ENCODE peak calls at places on chromosomes 2 and 18, in seven cellular contexts. J is left lung; M is effector CD8-positive, alpha-beta T cell; L is uterus; D is non-pigmented ciliary epithelial cell; E is bronchial epithelial cell; I is naive thymus-derived CD4-positive, alpha-beta T cell. P is an unnamed sample.

GRCh38 chr2:129763190-129763846 is 216.1 kb upstream of the RAB6C start:
- DNase-seq in J (no peak), M (no peak), L (no peak), D (no peak), E (no peak), I (no peak), P (no peak)

GRCh38 chr2:43106767-43107527 is 119.5 kb downstream of the ZFP36L2 start:
- DNase-seq in J (peak), M (no peak), L (no peak), D (no peak), E (no peak), I (no peak), P (peak)

GRCh38 chr2:8576525-8577157 is 105.2 kb upstream of the ID2 start:
- DNase-seq in J (no peak), M (no peak), L (no peak), D (no peak), E (no peak), I (peak), P (peak)

GRCh38 chr2:241892299-241893137 is 23.0 kb downstream of the RTP5 start:
- DNase-seq in J (peak), M (no peak), L (peak), D (no peak), E (no peak), I (no peak), P (peak)

GRCh38 chr18:31731628-31732027 is 29.1 kb downstream of the SLC25A52 start:
- DNase-seq in J (no peak), M (no peak), L (no peak), D (no peak), E (no peak), I (no peak), P (no peak)

GRCh38 chr2:133431289-133431688 is 137.0 kb downstream of the NCKAP5 start:
- DNase-seq in J (no peak), M (no peak), L (no peak), D (no peak), E (peak), I (no peak), P (no peak)

GRCh38 chr2:71787108-71787415 is 333.7 kb downstream of the DYSF start:
- DNase-seq in J (no peak), M (no peak), L (no peak), D (no peak), E (no peak), I (no peak), P (no peak)

GRCh38 chr2:25104741-25105140 is 62.9 kb downstream of the EFR3B start:
- DNase-seq in J (no peak), M (no peak), L (no peak), D (no peak), E (no peak), I (no peak), P (no peak)

GRCh38 chr2:70089220-70089945 is 2.1 kb downstream of the PCBP1 start:
- DNase-seq in J (no peak), M (no peak), L (no peak), D (no peak), E (no peak), I (no peak), P (no peak)

GRCh38 chr2:66581461-66582363 is 146.8 kb downstream of the MEIS1 start:
- DNase-seq in J (peak), M (no peak), L (peak), D (no peak), E (no peak), I (no peak), P (no peak)

GRCh38 chr18:5317186-5317585 is 21.7 kb upstream of the ZBTB14 start:
- DNase-seq in J (no peak), M (no peak), L (no peak), D (no peak), E (peak), I (no peak), P (no peak)

GRCh38 chr18:79588636-79589481 is 90.7 kb upstream of the CTDP1 start:
- DNase-seq in J (peak), M (no peak), L (peak), D (peak), E (peak), I (no peak), P (peak)

GRCh38 chr2:151261977-151262291 is 271 bp upstream of the RBM43 start:
- DNase-seq in J (no peak), M (no peak), L (no peak), D (no peak), E (no peak), I (no peak), P (no peak)

GRCh38 chr2:2057125-2057721 is 273.9 kb downstream of the MYT1L start:
- DNase-seq in J (no peak), M (peak), L (peak), D (no peak), E (peak), I (peak), P (no peak)

GRCh38 chr2:211367711-211368110 is 811.3 kb downstream of the CPS1 start:
- DNase-seq in J (no peak), M (no peak), L (no peak), D (peak), E (peak), I (no peak), P (no peak)

GRCh38 chr2:56582570-56582969 is 398.8 kb downstream of the CCDC85A start:
- DNase-seq in J (no peak), M (no peak), L (no peak), D (no peak), E (no peak), I (no peak), P (no peak)

GRCh38 chr2:203786912-203787311 is 80.5 kb downstream of the CD28 start:
- DNase-seq in J (no peak), M (no peak), L (peak), D (no peak), E (no peak), I (no peak), P (peak)

GRCh38 chr2:44918095-44918775 is 23.3 kb upstream of the SIX3 start:
- DNase-seq in J (no peak), M (no peak), L (no peak), D (no peak), E (peak), I (no peak), P (no peak)

GRCh38 chr2:163248321-163249090 is 409.9 kb upstream of the KCNH7 start:
- DNase-seq in J (no peak), M (no peak), L (no peak), D (no peak), E (peak), I (no peak), P (no peak)

GRCh38 chr2:8662239-8662879 is 19.5 kb upstream of the ID2 start:
- DNase-seq in J (no peak), M (no peak), L (no peak), D (no peak), E (peak), I (no peak), P (no peak)

GRCh38 chr2:27291865-27292264 is 9.6 kb downstream of the TRIM54 start:
- DNase-seq in J (no peak), M (no peak), L (no peak), D (no peak), E (peak), I (no peak), P (no peak)

GRCh38 chr2:200810252-200810650 is 1.5 kb upstream of the BZW1 start:
- DNase-seq in J (no peak), M (no peak), L (no peak), D (peak), E (peak), I (no peak), P (no peak)

GRCh38 chr2:188765522-188765921 is 208.7 kb upstream of the COL3A1 start:
- DNase-seq in J (no peak), M (no peak), L (no peak), D (no peak), E (peak), I (no peak), P (no peak)

GRCh38 chr2:95058466-95058988 is 33.0 kb downstream of the MAL start:
- DNase-seq in J (no peak), M (no peak), L (no peak), D (no peak), E (no peak), I (no peak), P (peak)

GRCh38 chr2:175030380-175031271 is 25.4 kb upstream of the CHN1 start:
- DNase-seq in J (no peak), M (no peak), L (peak), D (peak), E (peak), I (no peak), P (no peak)

GRCh38 chr2:11013196-11013595 is 101.5 kb downstream of the KCNF1 start:
- DNase-seq in J (no peak), M (no peak), L (no peak), D (no peak), E (no peak), I (no peak), P (no peak)

GRCh38 chr2:105790467-105791118 is 45.9 kb downstream of the NCK2 start:
- DNase-seq in J (no peak), M (no peak), L (no peak), D (no peak), E (peak), I (no peak), P (no peak)

GRCh38 chr2:110796724-110797301 is 64.4 kb downstream of the ACOXL start:
- DNase-seq in J (no peak), M (no peak), L (no peak), D (no peak), E (no peak), I (no peak), P (no peak)

GRCh38 chr2:208033701-208034502 is 8.6 kb upstream of the PLEKHM3 start:
- DNase-seq in J (no peak), M (no peak), L (peak), D (no peak), E (peak), I (no peak), P (no peak)